ENCODE peak calls at places on chromosomes 6 and 20, in five cellular contexts. O, M, Z, I and J are unnamed samples.

GRCh38 chr6:127164555-127164954 is 46.1 kb downstream of the RSPO3 start:
- DNase-seq in Z (no peak), I (no peak), M (no peak), O (no peak), J (no peak)

GRCh38 chr6:162856885-162857284 is 129.1 kb downstream of the PACRG start:
- DNase-seq in I (peak), O (no peak), Z (peak), M (peak), J (peak)

GRCh38 chr6:83867527-83868161 is 8.2 kb downstream of the CYB5R4 start:
- DNase-seq in M (no peak), Z (peak), I (peak), O (no peak), J (peak)

GRCh38 chr6:22613695-22614094 is 44.3 kb downstream of the HDGFL1 start:
- DNase-seq in Z (no peak), O (no peak), I (no peak), M (no peak), J (peak)

GRCh38 chr20:53165452-53165851 is 193.3 kb downstream of the TSHZ2 start:
- DNase-seq in M (no peak), I (no peak), O (no peak), Z (no peak), J (peak)

GRCh38 chr20:45833883-45834796 is 541 bp downstream of the SNX21 start:
- DNase-seq in M (peak), O (no peak), I (peak), Z (peak), J (peak)

GRCh38 chr6:135314543-135314942 is 133.4 kb downstream of the MYB start:
- DNase-seq in I (no peak), O (no peak), Z (no peak), M (no peak), J (no peak)

GRCh38 chr6:156111913-156112312 is 656.3 kb upstream of the NOX3 start:
- DNase-seq in M (no peak), O (no peak), Z (no peak), I (no peak), J (no peak)

GRCh38 chr6:45827952-45828530 is 187.6 kb downstream of the CLIC5 start:
- DNase-seq in M (no peak), Z (no peak), O (no peak), I (no peak), J (no peak)

GRCh38 chr20:10434832-10435812 is at the start of gene SLX4IP:
- DNase-seq in I (peak), M (peak), O (peak), Z (peak), J (peak)